ENCODE peak calls at places on chromosomes 1 and 21, in nine cellular contexts. V is endothelial cell; E is cardiac muscle cell; U is astrocyte of the spinal cord; F is glutamatergic neuron; G is AG04450; K is progenitor cell of endocrine pancreas; P is CD8-positive, alpha-beta T cell; S is HFF-Myc. H is an unnamed sample.

GRCh38 chr1:174165471-174166137 is 6.3 kb downstream of the RABGAP1L start:
- DNase-seq in V (no peak), E (peak), U (no peak), F (no peak), G (no peak), K (no peak), P (no peak), S (no peak), H (no peak)

GRCh38 chr1:112673589-112674439 is 645 bp upstream of the MOV10 start:
- DNase-seq in V (no peak), E (peak), U (peak), F (no peak), G (peak), K (no peak), P (no peak), S (no peak), H (no peak)

GRCh38 chr1:59674605-59675004 is 140.1 kb upstream of the HOOK1 start:
- DNase-seq in V (no peak), E (peak), U (no peak), F (no peak), G (no peak), K (no peak), P (no peak), S (no peak), H (no peak)

GRCh38 chr1:96424882-96425281 is 296.7 kb upstream of the PTBP2 start:
- DNase-seq in V (no peak), E (peak), U (peak), F (no peak), G (no peak), K (no peak), P (no peak), S (no peak), H (no peak)

GRCh38 chr1:21175670-21176581 is 771 bp downstream of the EIF4G3 start:
- DNase-seq in V (peak), E (peak), U (peak), F (peak), G (no peak), K (peak), P (peak), S (no peak), H (no peak)

GRCh38 chr1:117592155-117592554 is 13.7 kb upstream of the TENT5C start:
- DNase-seq in V (no peak), E (no peak), U (no peak), F (no peak), G (no peak), K (no peak), P (no peak), S (no peak), H (no peak)

GRCh38 chr1:63450416-63450815 is 72.6 kb downstream of the ITGB3BP start:
- DNase-seq in V (no peak), E (no peak), U (no peak), F (no peak), G (no peak), K (no peak), P (no peak), S (no peak), H (no peak)

GRCh38 chr1:74771913-74772515 is 39.1 kb downstream of the TYW3 start:
- DNase-seq in V (peak), E (peak), U (peak), F (no peak), G (peak), K (no peak), P (no peak), S (peak), H (peak)

GRCh38 chr1:27044613-27045091 is 32.0 kb upstream of the TENT5B start:
- DNase-seq in V (peak), E (peak), U (peak), F (peak), G (peak), K (peak), P (peak), S (peak), H (peak)

GRCh38 chr1:7771673-7772299 is 690 bp downstream of the VAMP3 start:
- DNase-seq in V (no peak), E (no peak), U (peak), F (no peak), G (no peak), K (no peak), P (no peak), S (no peak), H (no peak)

GRCh38 chr1:148353461-148354283 is 129.4 kb downstream of the PPIAL4G start:
- DNase-seq in V (no peak), E (peak), U (peak), F (no peak), G (no peak), K (no peak), P (no peak), S (peak), H (peak)

GRCh38 chr1:246258250-246258649 is 248.8 kb downstream of the SMYD3 start:
- DNase-seq in V (no peak), E (no peak), U (no peak), F (no peak), G (no peak), K (no peak), P (no peak), S (no peak), H (no peak)

GRCh38 chr1:13828454-13829151 is 128.6 kb downstream of the PRDM2 start:
- DNase-seq in V (peak), E (peak), U (no peak), F (peak), G (no peak), K (peak), P (no peak), S (no peak), H (no peak)

GRCh38 chr1:116239916-116240315 is 128.7 kb downstream of the MAB21L3 start:
- DNase-seq in V (no peak), E (no peak), U (no peak), F (no peak), G (no peak), K (no peak), P (no peak), S (no peak), H (no peak)

GRCh38 chr1:62735491-62736171 is 47.4 kb upstream of the DOCK7 start:
- DNase-seq in V (no peak), E (peak), U (peak), F (no peak), G (peak), K (no peak), P (no peak), S (peak), H (no peak)

GRCh38 chr1:50936321-50936720 is 23.7 kb downstream of the FAF1 start:
- DNase-seq in V (no peak), E (peak), U (no peak), F (no peak), G (no peak), K (no peak), P (no peak), S (no peak), H (no peak)

GRCh38 chr1:115229016-115229415 is 109.0 kb downstream of the NGF start:
- DNase-seq in V (no peak), E (no peak), U (no peak), F (no peak), G (no peak), K (no peak), P (no peak), S (no peak), H (no peak)

DNA sequence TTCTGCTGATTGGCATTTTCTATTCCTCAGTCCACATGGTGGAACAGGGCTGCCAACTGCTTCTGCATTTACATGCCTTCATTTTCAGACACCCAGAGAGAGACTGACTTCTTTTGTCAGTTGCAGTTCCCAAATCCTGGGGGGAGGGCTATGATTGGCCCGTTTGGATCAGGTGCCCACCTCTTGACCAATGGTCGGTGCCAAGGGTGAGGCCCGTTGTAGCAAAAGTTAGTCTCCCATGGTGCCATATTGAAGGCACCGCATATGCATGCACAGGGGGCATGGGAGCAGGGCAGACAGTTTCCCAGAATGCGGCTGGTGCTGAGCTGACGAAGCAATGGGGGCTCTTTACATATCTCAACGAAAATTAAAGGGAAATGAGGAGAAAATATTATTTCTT is 18.4 kb downstream of the ZBTB18 start:
- DNase-seq in V (no peak), E (no peak), U (no peak), F (no peak), G (no peak), K (no peak), P (no peak), S (no peak), H (no peak)
- TF ChIP-seq CTCF in V (no peak), E (no peak), U (no peak), F (no peak), G (no peak), K (no peak), P (no peak), S (no peak), H (no peak)

GRCh38 chr1:34746101-34746500 is 8.7 kb upstream of the GJB5 start:
- DNase-seq in V (no peak), E (no peak), U (no peak), F (no peak), G (no peak), K (no peak), P (no peak), S (no peak), H (no peak)
- TF ChIP-seq CTCF in V (no peak), E (no peak), U (no peak), F (no peak), G (no peak), K (no peak), P (no peak), S (no peak), H (no peak)

DNA sequence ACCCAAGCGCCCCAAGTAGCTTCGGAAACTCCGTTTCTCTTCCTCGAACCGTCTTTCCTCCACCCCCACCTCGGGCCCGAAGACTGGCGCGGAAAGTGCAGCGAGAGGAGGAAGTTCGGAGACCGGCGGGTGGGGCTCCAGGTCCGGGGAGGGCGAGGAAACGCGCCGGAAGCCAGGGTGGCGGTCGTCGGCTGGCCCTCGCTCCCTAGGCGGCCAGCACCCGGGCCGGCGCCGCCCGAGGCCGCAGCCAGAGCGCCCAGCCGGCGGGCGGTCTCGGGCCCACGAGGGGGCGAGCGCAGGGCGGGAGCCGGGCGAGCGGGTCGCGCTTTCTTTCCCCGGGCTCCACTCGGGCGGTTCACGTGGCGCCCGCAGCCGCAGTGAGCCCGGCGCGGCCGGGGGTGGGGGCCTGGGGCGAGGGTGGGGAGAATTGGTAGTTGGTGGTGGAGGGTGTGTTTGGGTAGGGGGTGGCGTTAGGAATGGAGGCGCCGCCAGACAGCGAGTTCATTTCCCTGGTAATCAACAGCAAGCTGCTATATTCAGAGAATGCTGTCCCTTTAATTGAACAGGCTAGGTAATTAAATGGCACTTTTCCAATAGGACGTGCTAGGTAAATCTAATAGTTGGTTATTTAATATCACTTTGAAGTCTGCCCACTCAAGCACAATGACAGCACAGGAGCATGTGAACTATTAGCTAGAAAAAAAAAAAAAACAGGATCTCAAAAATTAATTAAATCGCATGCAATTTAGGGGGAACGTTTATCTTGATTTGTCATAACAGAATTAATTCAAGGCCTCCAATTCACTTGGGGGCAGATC is 6.7 kb downstream of the LMO4 start:
- DNase-seq in V (peak), E (peak), U (peak), F (peak), G (no peak), K (peak), P (peak), S (no peak), H (no peak)
- TF ChIP-seq CTCF in V (no peak), E (peak), U (no peak), F (no peak), G (no peak), K (peak), P (no peak), S (no peak), H (peak)

DNA sequence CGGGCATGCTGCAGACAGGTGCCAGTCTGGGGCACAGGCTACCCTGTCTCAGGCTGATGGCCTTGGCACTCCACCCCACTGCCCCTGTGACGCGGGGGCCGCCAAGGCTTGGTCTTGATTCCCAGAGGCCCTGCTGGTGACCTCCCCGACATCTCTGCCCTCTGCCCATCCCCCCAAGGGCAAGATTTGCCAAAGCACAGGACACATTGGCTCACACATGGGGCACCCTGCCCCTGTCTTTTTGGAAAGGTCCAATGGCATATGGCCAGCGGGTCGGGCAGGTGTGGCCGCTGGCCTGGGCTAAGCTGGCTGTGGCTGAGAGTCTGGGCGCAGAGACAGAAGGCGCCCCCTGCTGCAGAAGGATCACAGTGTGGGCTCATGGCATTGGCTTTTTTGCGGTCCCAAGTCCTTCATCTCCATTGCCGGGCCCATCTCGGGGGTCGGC is 4.6 kb downstream of the MIB2 start:
- DNase-seq in V (peak), E (no peak), U (no peak), F (peak), G (no peak), K (no peak), P (no peak), S (no peak), H (no peak)
- TF ChIP-seq CTCF in V (no peak), E (peak), U (peak), F (peak), G (peak), K (peak), P (no peak), S (peak), H (peak)

GRCh38 chr21:37639756-37640155 is 273.2 kb downstream of the DYRK1A start:
- DNase-seq in V (no peak), E (no peak), U (no peak), F (no peak), G (no peak), K (no peak), P (no peak), S (no peak), H (no peak)

GRCh38 chr21:37647781-37648180 is 268.5 kb downstream of the KCNJ6 start:
- DNase-seq in V (no peak), E (no peak), U (no peak), F (no peak), G (no peak), K (no peak), P (no peak), S (no peak), H (no peak)

GRCh38 chr21:37645848-37646247 is 270.4 kb downstream of the KCNJ6 start:
- DNase-seq in V (no peak), E (no peak), U (no peak), F (no peak), G (no peak), K (no peak), P (no peak), S (no peak), H (no peak)

GRCh38 chr21:37644666-37645065 is 271.6 kb downstream of the KCNJ6 start:
- DNase-seq in V (peak), E (peak), U (no peak), F (no peak), G (no peak), K (no peak), P (no peak), S (no peak), H (no peak)

GRCh38 chr21:37642493-37642892 is 273.8 kb downstream of the KCNJ6 start:
- DNase-seq in V (no peak), E (no peak), U (no peak), F (no peak), G (no peak), K (no peak), P (peak), S (no peak), H (peak)
- TF ChIP-seq CTCF in V (no peak), E (no peak), U (peak), F (no peak), G (no peak), K (peak), P (peak), S (peak), H (peak)